ENCODE peak calls at places on chromosome 19, in eight cellular contexts. K, J, L, P, O, E, W and B are unnamed samples.

GRCh38 chr19:19202707-19203011 is 555 bp downstream of the NR2C2AP start:
- DNase-seq in K (no peak), J (no peak), L (no peak), P (no peak), O (no peak), E (no peak), W (no peak), B (no peak)

GRCh38 chr19:11814707-11815050 is 606 bp downstream of the ZNF440 start:
- DNase-seq in K (no peak), J (peak; percentile 14), L (no peak), P (peak; percentile 50), O (no peak), E (peak; percentile 30), W (no peak), B (no peak)

GRCh38 chr19:51015691-51016267 is 3.7 kb downstream of the KLK10 start:
- DNase-seq in K (no peak), J (no peak), L (no peak), P (no peak), O (no peak), E (no peak), W (no peak), B (no peak)

GRCh38 chr19:33868821-33869412 is 72.2 kb downstream of the KCTD15 start:
- DNase-seq in K (no peak), J (peak; percentile 31), L (no peak), P (no peak), O (peak; percentile 55), E (peak; percentile 30), W (no peak), B (no peak)

GRCh38 chr19:11096210-11096841 is 7.1 kb downstream of the LDLR start:
- DNase-seq in K (no peak), J (peak; percentile 30), L (no peak), P (peak; percentile 35), O (no peak), E (no peak), W (no peak), B (no peak)

GRCh38 chr19:15177269-15178116 is 23.3 kb downstream of the NOTCH3 start:
- DNase-seq in K (peak; percentile 90), J (peak; percentile 79), L (no peak), P (peak; percentile 86), O (peak; percentile 73), E (peak; percentile 92), W (no peak), B (peak; percentile 84)

GRCh38 chr19:54172764-54173699 is at the start of gene TMC4:
- DNase-seq in K (peak; percentile 85), J (peak; percentile 94), L (no peak), P (peak; percentile 93), O (no peak), E (no peak), W (no peak), B (no peak)

GRCh38 chr19:33388817-33389573 is 15.5 kb downstream of the CEBPG start:
- DNase-seq in K (no peak), J (no peak), L (no peak), P (no peak), O (peak; percentile 42), E (no peak), W (peak; percentile 82), B (no peak)

GRCh38 chr19:33811246-33811645 is 14.6 kb downstream of the KCTD15 start:
- DNase-seq in K (peak; percentile 38), J (no peak), L (no peak), P (no peak), O (no peak), E (no peak), W (no peak), B (no peak)

GRCh38 chr19:47305309-47305751 is 4.3 kb upstream of the C5AR1 start:
- DNase-seq in K (peak; percentile 74), J (peak; percentile 86), L (peak; percentile 58), P (peak; percentile 72), O (no peak), E (peak; percentile 62), W (peak; percentile 91), B (peak; percentile 10)

GRCh38 chr19:54232552-54232934 is 9.7 kb upstream of the LILRB3 start:
- DNase-seq in K (no peak), J (no peak), L (no peak), P (peak; percentile 61), O (no peak), E (no peak), W (no peak), B (no peak)

GRCh38 chr19:7789447-7789846 is 26.4 kb downstream of the CLEC4M start:
- DNase-seq in K (no peak), J (no peak), L (no peak), P (no peak), O (no peak), E (no peak), W (no peak), B (peak; percentile 33)

GRCh38 chr19:46731007-46731501 is 14.1 kb upstream of the PRKD2 start:
- DNase-seq in K (peak; percentile 78), J (peak; percentile 65), L (no peak), P (peak; percentile 89), O (no peak), E (no peak), W (no peak), B (no peak)

GRCh38 chr19:38666662-38667448 is 19.4 kb downstream of the ACTN4 start:
- DNase-seq in K (no peak), J (peak; percentile 89), L (no peak), P (peak; percentile 65), O (no peak), E (peak; percentile 30), W (no peak), B (no peak)
- H3K4me3 ChIP-seq in K (no peak overlapping the region), J (no peak overlapping the region), L (no peak overlapping the region), P (peak overlapping the region; percentile 24), O (no peak overlapping the region), E (no peak overlapping the region), W (no peak overlapping the region), B (no peak overlapping the region)

GRCh38 chr19:41328157-41328817 is 18.3 kb downstream of the CCDC97 start:
- DNase-seq in K (no peak), J (peak; percentile 43), L (no peak), P (no peak), O (no peak), E (no peak), W (no peak), B (peak; percentile 39)
- H3K4me3 ChIP-seq in K (peak overlapping the region; percentile 45), J (no peak overlapping the region), L (no peak overlapping the region), P (no peak overlapping the region), O (no peak overlapping the region), E (no peak overlapping the region), W (peak overlapping the region; percentile 43), B (peak overlapping the region; percentile 42)

GRCh38 chr19:17686027-17686511 is 2.1 kb downstream of the UNC13A start:
- DNase-seq in K (no peak), J (no peak), L (no peak), P (no peak), O (peak; percentile 56), E (no peak), W (no peak), B (no peak)
- H3K4me3 ChIP-seq in K (peak overlapping the region; percentile 23), J (no peak overlapping the region), L (no peak overlapping the region), P (peak overlapping the region; percentile 62), O (peak overlapping the region; percentile 51), E (no peak overlapping the region), W (no peak overlapping the region), B (no peak overlapping the region)

DNA sequence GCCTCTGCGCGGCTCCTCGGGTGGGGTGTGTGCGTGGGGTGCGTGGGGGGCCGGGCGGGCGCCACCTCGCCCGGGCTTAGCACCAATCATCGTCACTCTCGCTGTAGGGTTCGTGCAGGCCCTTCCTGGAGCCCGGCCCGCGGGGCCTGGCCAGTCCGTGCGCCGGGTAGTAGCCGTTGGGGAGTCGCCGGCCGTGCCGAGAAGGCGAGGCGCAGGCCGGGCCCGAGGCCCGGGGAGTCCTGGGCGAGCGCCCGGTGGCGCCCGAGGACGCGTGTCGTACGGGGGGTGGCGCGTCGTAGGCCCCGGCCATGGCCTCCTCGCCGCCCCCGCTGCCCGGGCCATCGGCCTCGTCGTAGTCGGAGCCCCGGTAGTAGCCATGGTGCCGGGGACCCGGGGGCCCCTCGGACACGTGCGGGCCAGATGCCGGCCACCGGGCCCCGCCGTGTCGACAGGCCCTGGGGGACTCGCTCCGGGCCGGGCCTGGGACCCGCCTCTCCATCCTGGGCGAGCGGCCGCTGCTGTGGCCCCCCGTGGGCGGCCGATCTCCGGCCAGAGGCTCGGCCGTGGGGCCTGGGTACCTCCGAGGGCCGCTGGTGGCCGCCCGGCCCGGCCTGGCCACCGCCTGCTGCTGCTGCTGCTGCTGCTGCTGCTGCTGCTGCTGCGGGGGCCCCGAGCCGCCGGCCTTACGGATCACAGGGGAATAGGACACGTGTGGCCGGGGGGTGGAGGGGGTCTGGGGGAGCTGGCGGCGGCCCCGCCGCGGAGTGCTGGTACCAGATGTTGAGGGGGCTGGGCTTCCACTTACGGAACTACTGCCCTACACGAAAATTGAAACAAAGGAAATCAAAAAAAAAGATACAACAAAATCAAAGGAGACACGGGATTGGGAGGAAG is 57.3 kb downstream of the IER2 start:
- DNase-seq in K (peak; percentile 55), J (no peak), L (no peak), P (no peak), O (no peak), E (no peak), W (no peak), B (no peak)
- H3K4me3 ChIP-seq in K (peak overlapping the region; percentile 56), J (no peak overlapping the region), L (no peak overlapping the region), P (no peak overlapping the region), O (peak overlapping the region; percentile 17), E (no peak overlapping the region), W (peak overlapping the region; percentile 52), B (peak overlapping the region; percentile 72)

DNA sequence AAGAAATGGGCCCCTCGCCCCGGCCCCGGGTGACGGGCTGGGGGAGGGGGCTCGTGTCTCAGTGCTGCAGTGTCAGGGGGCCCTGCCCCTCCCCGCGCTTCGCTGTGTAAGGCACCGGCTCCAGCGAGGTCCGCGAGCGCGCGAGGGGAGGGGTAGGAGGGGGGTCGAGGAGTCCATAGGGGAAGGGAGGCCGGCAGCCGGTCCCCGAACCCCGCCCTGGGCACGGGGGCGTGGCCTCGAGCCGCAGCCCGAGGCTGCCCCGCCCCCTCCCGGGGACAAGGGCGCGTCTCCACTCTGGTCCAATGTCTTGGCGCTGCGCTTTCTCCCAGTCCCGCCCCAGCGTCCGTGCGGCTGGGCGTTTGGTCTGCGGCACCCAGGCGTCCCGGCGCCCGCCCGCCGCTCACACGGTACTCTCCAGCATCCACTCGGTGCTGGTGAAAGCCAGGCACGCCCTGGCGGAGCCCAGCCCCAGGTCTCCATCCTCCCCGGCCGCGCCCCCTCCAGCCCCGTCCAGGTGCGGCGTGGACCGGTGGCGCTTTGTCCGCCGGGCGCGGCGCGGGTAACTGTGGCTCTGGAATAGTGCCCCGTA is 11.1 kb downstream of the IFNL1 start:
- DNase-seq in K (peak; percentile 64), J (no peak), L (no peak), P (no peak), O (no peak), E (peak; percentile 91), W (peak; percentile 74), B (no peak)
- H3K4me3 ChIP-seq in K (peak overlapping the region; percentile 34), J (no peak overlapping the region), L (no peak overlapping the region), P (no peak overlapping the region), O (no peak overlapping the region), E (peak overlapping the region; percentile 48), W (peak overlapping the region; percentile 31), B (no peak overlapping the region)

DNA sequence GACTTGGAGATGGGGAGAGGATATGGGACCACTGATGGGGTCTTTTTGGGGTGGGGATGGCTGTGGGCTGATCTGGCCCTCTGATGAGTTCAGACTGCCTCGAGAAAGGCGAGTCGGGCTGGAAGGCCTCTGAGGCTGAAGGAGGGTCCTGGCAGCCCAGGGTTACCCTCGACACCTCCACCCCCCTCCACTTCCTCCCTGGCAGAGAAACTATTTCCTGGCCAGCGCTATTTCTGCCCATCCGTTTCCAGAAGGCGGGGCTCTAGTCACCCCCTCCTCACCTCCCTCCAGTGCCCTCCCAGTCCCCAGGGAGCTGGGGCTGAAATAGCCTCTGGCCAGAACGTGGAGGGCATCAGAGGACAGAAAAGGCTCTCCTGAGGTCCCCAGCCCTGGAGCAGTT is 9.7 kb downstream of the EXOC3L2 start:
- DNase-seq in K (no peak), J (no peak), L (no peak), P (no peak), O (no peak), E (no peak), W (no peak), B (no peak)
- H3K4me3 ChIP-seq in K (no peak overlapping the region), J (no peak overlapping the region), L (no peak overlapping the region), P (no peak overlapping the region), O (no peak overlapping the region), E (no peak overlapping the region), W (no peak overlapping the region), B (no peak overlapping the region)